ENCODE peak calls at places on chromosomes 13 and 19, in seven cellular contexts. B is thoracic aorta, N is aorta, H is dorsolateral prefrontal cortex, D is A549, C is SJSA1, J is fibroblast of lung. L is an unnamed sample.

GRCh38 chr19:17475541-17476115 is 5.3 kb downstream of the SLC27A1 start:
- DNase-seq in N (peak; percentile 71), H (peak; percentile 92), B (no peak), D (no peak), J (peak; percentile 42), C (no peak), L (peak; percentile 59)

GRCh38 chr19:32373614-32374295 is 28.3 kb downstream of the ZNF507 start:
- DNase-seq in B (peak; percentile 15), N (no peak), D (peak; percentile 100), J (peak; percentile 99), C (peak; percentile 91), H (no peak), L (peak; percentile 29)

GRCh38 chr13:22061371-22061805 is 390.5 kb downstream of the FGF9 start:
- DNase-seq in C (no peak), J (no peak), D (no peak), H (no peak), B (no peak), N (no peak), L (no peak)

GRCh38 chr19:42122691-42123607 is 9.3 kb downstream of the POU2F2 start:
- DNase-seq in J (no peak), N (no peak), H (no peak), D (no peak), C (no peak), B (no peak), L (no peak)

GRCh38 chr13:35548790-35549189 is 72.3 kb upstream of the MAB21L1 start:
- DNase-seq in N (no peak), J (no peak), C (no peak), D (no peak), H (no peak), B (no peak), L (no peak)

GRCh38 chr13:73109288-73109899 is 50.6 kb downstream of the KLF5 start:
- DNase-seq in H (no peak), N (no peak), B (no peak), C (no peak), D (no peak), J (no peak), L (no peak)

GRCh38 chr19:38266981-38267597 is 2.7 kb downstream of the SPINT2 start:
- DNase-seq in B (no peak), N (no peak), D (peak; percentile 77), C (no peak), H (no peak), J (peak; percentile 42), L (peak; percentile 55)

GRCh38 chr13:76856141-76856571 is 30.0 kb downstream of the KCTD12 start:
- DNase-seq in C (no peak), D (no peak), H (no peak), N (no peak), B (no peak), J (peak; percentile 71), L (no peak)

GRCh38 chr13:89239361-89240127 is 1568.4 kb downstream of the SLITRK5 start:
- DNase-seq in B (no peak), D (no peak), C (no peak), J (peak; percentile 14), H (no peak), N (no peak), L (peak; percentile 1)

GRCh38 chr13:110509971-110510786 is 51.3 kb downstream of the RAB20 start:
- DNase-seq in B (no peak), N (no peak), D (no peak), C (peak; percentile 95), H (no peak), J (no peak), L (peak; percentile 45)

GRCh38 chr13:27117158-27117557 is 54.5 kb downstream of the USP12 start:
- DNase-seq in C (no peak), H (no peak), B (no peak), D (no peak), N (no peak), J (peak; percentile 54), L (no peak)

GRCh38 chr19:49832556-49832955 is 14.5 kb downstream of the MED25 start:
- DNase-seq in H (no peak), N (no peak), B (no peak), J (no peak), D (no peak), C (no peak), L (no peak)

GRCh38 chr13:97130201-97130600 is 91.9 kb upstream of the MBNL2 start:
- DNase-seq in H (no peak), N (no peak), J (peak; percentile 78), B (no peak), C (no peak), D (no peak), L (peak; percentile 39)

GRCh38 chr19:48363500-48363809 is 285 bp downstream of the TMEM143 start:
- DNase-seq in N (no peak), D (no peak), B (no peak), C (no peak), H (no peak), J (no peak), L (no peak)

GRCh38 chr13:47239025-47239424 is 342.2 kb upstream of the HTR2A start:
- DNase-seq in N (no peak), H (no peak), J (no peak), C (no peak), B (no peak), D (no peak), L (no peak)

GRCh38 chr13:94641432-94641941 is 39.8 kb downstream of the GPR180 start:
- DNase-seq in B (no peak), H (no peak), N (no peak), J (peak; percentile 89), D (peak; percentile 7), C (no peak), L (peak; percentile 91)

GRCh38 chr19:8682931-8683330 is 15.7 kb downstream of the ACTL9 start:
- DNase-seq in B (no peak), N (no peak), J (no peak), C (no peak), D (no peak), H (no peak), L (no peak)

GRCh38 chr13:25923217-25924085 is 128.4 kb downstream of the SHISA2 start:
- DNase-seq in J (no peak), C (no peak), H (no peak), B (no peak), D (no peak), N (no peak), L (peak; percentile 56)

GRCh38 chr13:54511356-54511755 is 1482.7 kb downstream of the OLFM4 start:
- DNase-seq in B (no peak), C (no peak), D (no peak), N (no peak), J (peak; percentile 17), H (no peak), L (no peak)

GRCh38 chr19:11096210-11096841 is 7.1 kb downstream of the LDLR start:
- DNase-seq in C (no peak), H (no peak), J (peak; percentile 82), N (peak; percentile 74), B (no peak), D (no peak), L (no peak)

GRCh38 chr13:99231726-99232125 is 26.5 kb downstream of the GPR18 start:
- DNase-seq in D (no peak), N (no peak), B (no peak), J (no peak), H (no peak), C (no peak), L (no peak)

GRCh38 chr13:51523082-51523518 is 61.2 kb upstream of the WDFY2 start:
- DNase-seq in J (peak; percentile 63), D (peak; percentile 76), H (no peak), C (no peak), N (peak; percentile 55), B (no peak), L (peak; percentile 81)

GRCh38 chr19:13098291-13099072 is 4.2 kb downstream of the LYL1 start:
- DNase-seq in J (peak; percentile 58), D (no peak), B (no peak), N (peak; percentile 63), H (no peak), C (no peak), L (no peak)

GRCh38 chr19:14081797-14082674 is 3.5 kb downstream of the C19orf67 start:
- DNase-seq in N (peak; percentile 70), C (no peak), B (no peak), D (no peak), J (no peak), H (no peak), L (no peak)

GRCh38 chr19:49502866-49503581 is 6.8 kb downstream of the RPS11 start:
- DNase-seq in N (no peak), B (no peak), D (peak; percentile 79), J (peak; percentile 91), C (no peak), H (no peak), L (peak; percentile 94)

GRCh38 chr13:79936368-79937136 is 404.4 kb downstream of the SPRY2 start:
- DNase-seq in B (peak; percentile 53), D (peak; percentile 95), C (peak; percentile 99), H (peak; percentile 51), N (peak; percentile 52), J (peak; percentile 98), L (peak; percentile 98)

GRCh38 chr19:29665826-29666633 is 769 bp downstream of the PLEKHF1 start:
- DNase-seq in N (peak; percentile 85), C (no peak), H (no peak), J (peak; percentile 80), B (no peak), D (no peak), L (peak; percentile 73)

GRCh38 chr13:68551701-68552522 is 1321.8 kb upstream of the PCDH9 start:
- DNase-seq in J (no peak), N (no peak), D (no peak), H (no peak), C (no peak), B (no peak), L (no peak)

GRCh38 chr13:33751151-33751550 is 66.8 kb upstream of the RFC3 start:
- DNase-seq in D (no peak), N (no peak), J (peak; percentile 50), B (no peak), C (no peak), H (no peak), L (peak; percentile 88)

GRCh38 chr19:45792482-45793177 is at the start of gene DMWD:
- DNase-seq in C (peak; percentile 100), D (peak; percentile 99), N (peak; percentile 99), H (peak; percentile 100), J (peak; percentile 98), B (peak; percentile 98), L (peak; percentile 99)
- H3K27ac ChIP-seq in C (peak within 1 kb of the TSS; percentile 67), D (peak within 1 kb of the TSS; percentile 87), N (no peak within 1 kb of the TSS), H (no peak within 1 kb of the TSS), J (peak within 1 kb of the TSS; percentile 69), B (peak within 1 kb of the TSS; percentile 65), L (peak within 1 kb of the TSS; percentile 87)

GRCh38 chr19:46935066-46935663 is 74.4 kb downstream of the ARHGAP35 start:
- DNase-seq in J (no peak), C (no peak), N (no peak), B (no peak), H (no peak), D (no peak), L (no peak)
- H3K27ac ChIP-seq in J (no peak overlapping the region), C (peak overlapping the region; percentile 82), N (no peak overlapping the region), B (no peak overlapping the region), H (peak overlapping the region; percentile 17), D (peak overlapping the region; percentile 40), L (peak overlapping the region; percentile 48)

DNA sequence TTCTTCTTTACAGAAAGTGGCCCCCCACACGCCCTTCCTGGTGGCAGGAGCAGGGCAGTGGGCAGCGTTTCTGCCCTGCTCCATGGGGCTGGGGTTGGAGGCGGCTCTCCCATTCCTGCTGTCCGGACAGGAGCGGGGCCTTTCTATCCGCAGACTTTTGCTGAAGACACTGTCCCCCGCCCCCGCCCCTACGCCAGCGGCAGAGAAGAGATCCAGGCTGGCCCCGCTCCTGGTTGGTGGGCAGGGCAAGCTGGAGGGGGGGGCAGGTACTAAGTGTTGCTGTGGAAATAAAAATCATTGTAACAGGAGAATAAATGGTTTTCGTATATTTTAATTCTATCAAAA is 81.7 kb downstream of the ZNF429 start:
- DNase-seq in B (no peak), H (no peak), D (no peak), J (no peak), N (no peak), C (no peak), L (no peak)
- H3K27ac ChIP-seq in B (no peak overlapping the region), H (no peak overlapping the region), D (no peak overlapping the region), J (no peak overlapping the region), N (no peak overlapping the region), C (no peak overlapping the region), L (no peak overlapping the region)

GRCh38 chr19:45245334-45245787 is at the start of gene EXOC3L2:
- DNase-seq in J (no peak), N (no peak), C (no peak), H (no peak), D (no peak), B (no peak), L (no peak)
- H3K27ac ChIP-seq in J (no peak within 1 kb of the TSS), N (no peak within 1 kb of the TSS), C (no peak within 1 kb of the TSS), H (no peak within 1 kb of the TSS), D (no peak within 1 kb of the TSS), B (no peak within 1 kb of the TSS), L (no peak within 1 kb of the TSS)

L was measured in cardiac muscle cell.